ENCODE peak calls at places on chromosomes 11 and 22, in seven cellular contexts. F, T, Y, D, Z, V and K are unnamed samples.

GRCh38 chr11:76566811-76567210 is 103.7 kb downstream of the LRRC32 start:
- DNase-seq in T (no peak), V (no peak), Y (no peak), D (no peak), F (no peak), Z (no peak), K (no peak)

GRCh38 chr11:94876645-94877445 is 96.5 kb downstream of the CWC15 start:
- DNase-seq in Y (no peak), V (peak), D (peak), T (peak), F (no peak), Z (peak), K (peak)

GRCh38 chr22:20194681-20195593 is 44.1 kb upstream of the CCDC188 start:
- DNase-seq in V (no peak), Y (no peak), T (no peak), D (no peak), Z (no peak), F (no peak), K (no peak)

GRCh38 chr11:13091804-13092203 is 82.7 kb downstream of the RASSF10 start:
- DNase-seq in F (no peak), Y (no peak), T (peak), V (no peak), D (no peak), Z (no peak), K (no peak)

GRCh38 chr22:25747245-25747944 is 5.4 kb downstream of the MYO18B start:
- DNase-seq in D (no peak), T (peak), Z (peak), F (no peak), Y (peak), V (peak), K (no peak)

GRCh38 chr11:68593441-68593840 is 90.9 kb upstream of the GAL start:
- DNase-seq in T (no peak), F (no peak), Y (no peak), Z (no peak), D (no peak), V (no peak), K (no peak)

GRCh38 chr11:17642980-17643379 is 76.4 kb upstream of the MYOD1 start:
- DNase-seq in Z (no peak), Y (peak), T (no peak), V (no peak), D (no peak), F (no peak), K (no peak)

GRCh38 chr11:17542249-17542648 is 2.0 kb downstream of the USH1C start:
- DNase-seq in Y (no peak), V (no peak), T (peak), Z (no peak), D (no peak), F (no peak), K (no peak)

GRCh38 chr11:102191832-102192231 is 81.6 kb downstream of the YAP1 start:
- DNase-seq in V (no peak), D (no peak), T (peak), Y (no peak), Z (no peak), F (no peak), K (no peak)

GRCh38 chr22:28799834-28800307 is 498 bp downstream of the XBP1 start:
- DNase-seq in V (no peak), Z (peak), F (no peak), T (no peak), Y (peak), D (no peak), K (no peak)

GRCh38 chr11:14499178-14499559 is 442 bp downstream of the COPB1 start:
- DNase-seq in V (no peak), F (no peak), D (no peak), Z (peak), T (peak), Y (no peak), K (no peak)

GRCh38 chr22:36077261-36077660 is 48.6 kb upstream of the RBFOX2 start:
- DNase-seq in Y (peak), Z (no peak), D (no peak), T (no peak), V (no peak), F (no peak), K (no peak)
- TF ChIP-seq POLR2AphosphoS5 in Y (no peak), Z (no peak), D (no peak), T (no peak), V (no peak), F (no peak), K (no peak)

GRCh38 chr11:20647976-20648565 is 21.3 kb upstream of the NELL1 start:
- DNase-seq in Z (peak), D (peak), F (no peak), V (peak), Y (peak), T (peak), K (peak)
- TF ChIP-seq SIN3A in Z (no peak), D (no peak), F (no peak), V (no peak), Y (no peak), T (no peak), K (no peak)

DNA sequence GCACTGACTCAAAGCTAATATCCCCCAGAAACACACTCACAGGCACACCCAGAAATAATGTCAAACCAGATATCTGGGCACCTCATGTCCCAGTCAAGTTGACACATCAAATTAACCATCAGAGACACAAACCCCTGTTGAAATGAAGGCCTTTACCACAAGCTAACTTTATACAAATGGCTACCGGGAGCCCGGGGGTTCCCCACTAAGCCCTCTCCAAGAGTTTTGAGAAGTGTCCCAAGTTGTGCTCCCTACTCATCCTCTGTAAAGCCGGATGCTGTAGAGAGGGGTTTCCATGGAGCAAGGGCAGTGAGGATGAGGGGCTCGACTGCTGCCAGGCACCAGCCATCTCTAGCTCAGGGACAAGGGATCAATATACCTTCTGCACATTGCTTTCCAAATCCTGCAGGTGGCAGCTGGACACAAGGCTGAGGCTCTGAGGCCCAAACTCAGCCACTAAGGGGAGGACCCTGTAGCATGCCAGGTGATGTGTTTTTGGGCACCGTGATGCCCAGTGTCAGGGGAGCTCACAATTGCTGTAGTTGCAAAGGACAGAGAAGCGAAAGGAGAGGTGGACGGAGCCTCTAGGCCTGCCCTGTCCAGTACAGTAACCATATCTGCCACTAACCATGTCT is 145.7 kb downstream of the TTC17 start:
- DNase-seq in F (peak), Z (peak), Y (peak), D (no peak), T (peak), V (peak), K (no peak)
- H3K27ac ChIP-seq in F (no peak), Z (no peak), Y (no peak), D (no peak), T (no peak), V (no peak), K (no peak)

GRCh38 chr11:18752502-18752901 is 26.5 kb upstream of the IGSF22 start:
- DNase-seq in D (no peak), F (no peak), V (no peak), Z (no peak), T (no peak), Y (no peak), K (no peak)

GRCh38 chr11:18754308-18754707 is 28.3 kb upstream of the IGSF22 start:
- DNase-seq in Y (no peak), F (no peak), T (no peak), Z (no peak), V (no peak), D (no peak), K (no peak)

GRCh38 chr11:18750944-18751343 is 25.0 kb upstream of the IGSF22 start:
- DNase-seq in D (no peak), V (no peak), T (no peak), Z (no peak), Y (no peak), F (no peak), K (no peak)

GRCh38 chr11:18748766-18749375 is 22.9 kb upstream of the IGSF22 start:
- DNase-seq in D (no peak), F (no peak), V (no peak), Y (no peak), T (no peak), Z (no peak), K (no peak)

DNA sequence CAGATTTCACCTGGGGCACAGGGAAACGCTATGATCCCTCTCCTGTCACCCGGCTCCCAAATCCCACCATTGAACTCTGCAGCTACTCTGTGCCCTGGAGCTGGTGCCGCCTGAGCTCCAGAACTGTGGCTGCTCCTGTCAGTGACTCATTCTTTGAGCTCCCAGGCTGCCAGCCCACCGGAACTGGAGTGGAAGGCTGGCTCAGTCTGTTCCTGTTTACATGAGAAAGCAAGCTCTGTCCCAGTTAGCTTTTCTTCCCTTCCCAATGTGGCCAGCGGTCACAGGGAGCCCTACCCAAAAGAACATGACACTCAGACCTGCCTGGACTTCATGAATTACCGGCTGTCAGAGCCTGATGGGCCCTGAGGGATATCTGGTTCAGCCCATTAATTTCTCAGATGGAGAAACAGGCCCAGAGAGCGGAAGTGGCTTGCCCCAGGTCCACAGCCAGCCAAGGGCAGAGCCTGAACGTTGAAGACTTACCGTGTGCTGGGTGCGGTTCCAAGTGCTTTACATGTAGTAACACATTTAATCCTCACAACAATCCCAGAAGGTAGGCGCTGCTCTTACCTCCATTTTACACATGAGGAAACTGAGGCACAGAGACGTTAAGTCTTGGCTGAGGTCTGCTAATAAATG is 23.8 kb upstream of the IGSF22 start:
- DNase-seq in V (no peak), F (no peak), D (no peak), Y (peak), Z (no peak), T (peak), K (no peak)
- TF ChIP-seq POLR2AphosphoS5 in V (no peak), F (no peak), D (no peak), Y (peak), Z (no peak), T (no peak), K (no peak)

DNA sequence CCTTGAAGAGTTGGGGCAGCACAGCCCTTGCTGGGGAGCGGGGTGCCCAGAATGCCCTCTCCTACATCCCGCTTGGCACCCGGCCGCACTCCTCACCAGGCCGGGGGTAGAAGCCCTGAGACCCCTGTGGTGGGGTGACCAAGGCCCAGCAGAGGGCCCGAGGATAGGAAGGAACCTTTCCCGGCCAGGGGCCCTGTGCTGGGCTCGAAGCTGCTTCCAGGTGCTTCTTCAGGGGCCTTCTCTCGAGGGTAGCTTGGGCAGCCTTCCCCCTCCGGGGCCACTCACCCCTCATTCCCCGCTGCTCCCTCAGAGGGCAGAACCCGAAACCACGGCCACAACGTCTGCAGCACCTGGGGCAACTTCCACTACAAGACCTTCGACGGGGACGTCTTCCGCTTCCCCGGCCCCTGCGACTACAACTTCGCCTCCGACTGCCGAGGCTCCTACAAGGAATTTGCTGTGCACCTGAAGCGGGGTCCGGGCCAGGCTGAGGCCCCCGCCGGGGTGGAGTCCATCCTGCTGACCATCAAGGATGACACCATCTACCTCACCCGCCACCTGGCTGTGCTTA is 752 bp downstream of the MUC2 start:
- DNase-seq in Z (no peak), Y (no peak), D (no peak), V (no peak), F (no peak), T (no peak), K (no peak)
- TF ChIP-seq SIN3A in Z (no peak), Y (no peak), D (no peak), V (no peak), F (no peak), T (no peak), K (no peak)